ENCODE peak calls at places on chromosomes 1 and 21, in eight cellular contexts. W, C, B, I, U, Y, R and N are unnamed samples.

GRCh38 chr1:42777860-42778259 is 6.9 kb upstream of the TMEM269 start:
- DNase-seq in W (no peak), C (peak), B (no peak), I (no peak), U (peak), Y (no peak), R (no peak), N (peak)

GRCh38 chr1:14113271-14113670 is 413.3 kb downstream of the PRDM2 start:
- DNase-seq in W (no peak), C (no peak), B (no peak), I (no peak), U (no peak), Y (no peak), R (no peak), N (no peak)

GRCh38 chr1:23862640-23863039 is 5.5 kb downstream of the FUCA1 start:
- DNase-seq in W (no peak), C (no peak), B (no peak), I (no peak), U (no peak), Y (no peak), R (no peak), N (no peak)

GRCh38 chr21:32044205-32044874 is 171.5 kb downstream of the HUNK start:
- DNase-seq in W (no peak), C (no peak), B (no peak), I (no peak), U (no peak), Y (peak), R (no peak), N (no peak)

GRCh38 chr1:158005249-158005648 is 11.8 kb downstream of the KIRREL1 start:
- DNase-seq in W (no peak), C (no peak), B (no peak), I (no peak), U (no peak), Y (no peak), R (no peak), N (no peak)

GRCh38 chr1:21946836-21947587 is 9.9 kb upstream of the HSPG2 start:
- DNase-seq in W (no peak), C (peak), B (no peak), I (no peak), U (no peak), Y (no peak), R (no peak), N (no peak)

GRCh38 chr1:3212453-3213230 is 143.6 kb downstream of the PRDM16 start:
- DNase-seq in W (no peak), C (no peak), B (no peak), I (no peak), U (no peak), Y (no peak), R (no peak), N (no peak)

GRCh38 chr1:228902781-228903572 is 167.7 kb downstream of the RHOU start:
- DNase-seq in W (peak), C (no peak), B (no peak), I (peak), U (peak), Y (peak), R (no peak), N (peak)

GRCh38 chr1:3837685-3838084 is 19.3 kb downstream of the CEP104 start:
- DNase-seq in W (no peak), C (no peak), B (no peak), I (no peak), U (no peak), Y (no peak), R (no peak), N (no peak)

GRCh38 chr1:217524787-217525520 is 105.9 kb downstream of the GPATCH2 start:
- DNase-seq in W (no peak), C (no peak), B (no peak), I (no peak), U (peak), Y (no peak), R (no peak), N (no peak)

GRCh38 chr1:225736651-225737097 is 41.0 kb upstream of the SRP9 start:
- DNase-seq in W (no peak), C (no peak), B (no peak), I (no peak), U (peak), Y (no peak), R (no peak), N (no peak)

GRCh38 chr1:67748630-67749029 is 63.6 kb downstream of the GADD45A start:
- DNase-seq in W (no peak), C (no peak), B (no peak), I (no peak), U (peak), Y (no peak), R (no peak), N (no peak)

GRCh38 chr1:211381481-211382181 is 55.0 kb downstream of the TRAF5 start:
- DNase-seq in W (no peak), C (no peak), B (no peak), I (no peak), U (no peak), Y (no peak), R (no peak), N (no peak)

GRCh38 chr1:183635112-183635605 is 424 bp downstream of the ARPC5 start:
- DNase-seq in W (peak), C (no peak), B (no peak), I (peak), U (no peak), Y (peak), R (peak), N (no peak)

GRCh38 chr1:248421384-248421783 is 18.5 kb downstream of the OR2T1 start:
- DNase-seq in W (no peak), C (no peak), B (no peak), I (no peak), U (no peak), Y (no peak), R (no peak), N (no peak)

GRCh38 chr21:35219719-35220118 is 170.6 kb upstream of the RUNX1 start:
- DNase-seq in W (no peak), C (no peak), B (no peak), I (no peak), U (no peak), Y (no peak), R (no peak), N (no peak)

GRCh38 chr1:157992813-157993178 is 649 bp upstream of the KIRREL1 start:
- DNase-seq in W (no peak), C (no peak), B (no peak), I (no peak), U (no peak), Y (no peak), R (no peak), N (no peak)

GRCh38 chr1:155645648-155646047 is 35.6 kb downstream of the MSTO1 start:
- DNase-seq in W (no peak), C (no peak), B (no peak), I (peak), U (no peak), Y (no peak), R (no peak), N (no peak)

GRCh38 chr1:172609528-172609927 is 49.4 kb upstream of the FASLG start:
- DNase-seq in W (no peak), C (no peak), B (peak), I (no peak), U (peak), Y (no peak), R (no peak), N (no peak)

GRCh38 chr1:203122159-203122558 is 5.4 kb upstream of the ADORA1 start:
- DNase-seq in W (no peak), C (no peak), B (no peak), I (no peak), U (no peak), Y (peak), R (no peak), N (no peak)

GRCh38 chr1:36851087-36851486 is 183.2 kb downstream of the GRIK3 start:
- DNase-seq in W (no peak), C (peak), B (no peak), I (no peak), U (no peak), Y (no peak), R (no peak), N (no peak)

GRCh38 chr1:54180666-54181360 is 19.0 kb downstream of the CYB5RL start:
- DNase-seq in W (no peak), C (peak), B (no peak), I (no peak), U (no peak), Y (no peak), R (no peak), N (no peak)

GRCh38 chr1:178739285-178740045 is 14.4 kb downstream of the RALGPS2 start:
- DNase-seq in W (no peak), C (no peak), B (no peak), I (no peak), U (peak), Y (no peak), R (no peak), N (no peak)

GRCh38 chr1:84598418-84598817 is 24.2 kb upstream of the CTBS start:
- DNase-seq in W (no peak), C (no peak), B (no peak), I (no peak), U (peak), Y (no peak), R (no peak), N (no peak)

GRCh38 chr21:46088189-46088588 is 9.7 kb upstream of the COL6A2 start:
- DNase-seq in W (no peak), C (no peak), B (no peak), I (no peak), U (no peak), Y (no peak), R (no peak), N (no peak)

GRCh38 chr1:113903496-113904291 is 905 bp downstream of the AP4B1 start:
- DNase-seq in W (no peak), C (no peak), B (no peak), I (no peak), U (peak), Y (no peak), R (no peak), N (no peak)

GRCh38 chr1:101769520-101769919 is 227.2 kb downstream of the OLFM3 start:
- DNase-seq in W (no peak), C (peak), B (no peak), I (no peak), U (no peak), Y (no peak), R (no peak), N (no peak)
- H3K27ac ChIP-seq in W (no peak), C (no peak), B (no peak), I (no peak), U (no peak), Y (no peak), R (no peak), N (no peak)

GRCh38 chr1:44293761-44294315 is 61.2 kb downstream of the ERI3 start:
- DNase-seq in W (peak), C (no peak), B (no peak), I (peak), U (no peak), Y (no peak), R (no peak), N (no peak)
- H3K27ac ChIP-seq in W (peak), C (no peak), B (no peak), I (no peak), U (no peak), Y (no peak), R (no peak), N (no peak)

GRCh38 chr1:111506561-111506960 is 3.1 kb upstream of the ADORA3 start:
- DNase-seq in W (no peak), C (no peak), B (no peak), I (no peak), U (no peak), Y (no peak), R (no peak), N (no peak)

GRCh38 chr1:111507411-111508201 is 4.2 kb upstream of the ADORA3 start:
- DNase-seq in W (peak), C (peak), B (peak), I (peak), U (peak), Y (peak), R (peak), N (peak)

GRCh38 chr1:111503585-111504060 is at the start of the genes ADORA3 and TMIGD3:
- DNase-seq in W (peak), C (no peak), B (no peak), I (no peak), U (no peak), Y (no peak), R (no peak), N (no peak)

GRCh38 chr1:111505641-111506119 is 2.2 kb upstream of the ADORA3 start:
- DNase-seq in W (peak), C (no peak), B (no peak), I (no peak), U (no peak), Y (no peak), R (peak), N (no peak)

GRCh38 chr1:111504097-111504496 is 664 bp upstream of the ADORA3 start:
- DNase-seq in W (no peak), C (no peak), B (no peak), I (no peak), U (no peak), Y (no peak), R (peak), N (no peak)
- H3K27ac ChIP-seq in W (peak), C (no peak), B (peak), I (no peak), U (no peak), Y (peak), R (peak), N (peak)

DNA sequence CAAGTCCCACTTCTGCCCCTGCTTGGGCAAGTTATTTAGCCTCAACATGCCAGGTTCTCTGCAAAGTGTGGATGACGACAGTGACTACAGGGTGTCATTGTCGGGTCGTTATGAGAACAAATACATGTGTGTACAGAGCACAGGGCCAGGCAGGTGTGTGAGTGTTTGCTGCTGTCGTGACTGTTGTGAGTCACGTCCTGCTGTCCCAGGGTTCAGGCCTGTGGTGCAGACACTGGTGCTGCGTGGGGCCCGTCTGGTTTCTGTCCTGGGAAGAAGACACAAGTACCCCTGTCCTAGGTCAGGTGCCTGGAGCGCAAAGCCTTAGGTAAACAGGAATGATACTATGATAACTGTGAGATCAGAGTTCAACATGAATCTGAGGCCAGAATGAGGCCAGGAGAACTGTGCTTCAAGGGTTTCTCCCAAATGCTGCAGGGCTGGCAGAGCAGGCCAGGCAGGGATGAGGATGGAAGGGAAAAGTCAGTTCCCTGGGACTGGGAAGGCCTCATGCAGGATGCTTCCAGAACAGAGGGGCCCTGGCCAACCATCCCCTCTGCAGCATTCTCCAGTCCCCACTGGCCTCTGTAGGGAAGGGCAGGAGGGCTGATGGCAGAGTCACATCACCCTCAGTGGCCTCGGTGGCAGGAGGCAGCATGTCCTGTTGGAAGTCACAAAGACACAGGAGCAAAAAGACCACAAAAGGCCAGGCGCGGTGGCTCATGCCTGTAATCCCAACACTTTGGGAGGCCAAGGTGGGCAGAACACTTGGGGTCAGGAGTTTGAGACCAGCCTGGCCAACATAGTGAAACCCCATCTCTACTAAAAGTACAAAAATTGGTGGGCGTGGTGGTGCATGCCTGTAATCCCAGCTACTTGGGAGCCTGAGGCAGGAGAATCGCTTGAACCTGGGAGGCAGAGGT is 15.7 kb downstream of the GPR157 start:
- DNase-seq in W (peak), C (no peak), B (no peak), I (no peak), U (no peak), Y (no peak), R (no peak), N (no peak)
- H3K27ac ChIP-seq in W (no peak), C (no peak), B (no peak), I (peak), U (no peak), Y (no peak), R (no peak), N (no peak)

GRCh38 chr1:232472485-232473041 is 157.4 kb downstream of the SIPA1L2 start:
- DNase-seq in W (no peak), C (no peak), B (no peak), I (no peak), U (peak), Y (no peak), R (no peak), N (no peak)
- H3K27ac ChIP-seq in W (no peak), C (no peak), B (no peak), I (no peak), U (no peak), Y (peak), R (peak), N (no peak)

DNA sequence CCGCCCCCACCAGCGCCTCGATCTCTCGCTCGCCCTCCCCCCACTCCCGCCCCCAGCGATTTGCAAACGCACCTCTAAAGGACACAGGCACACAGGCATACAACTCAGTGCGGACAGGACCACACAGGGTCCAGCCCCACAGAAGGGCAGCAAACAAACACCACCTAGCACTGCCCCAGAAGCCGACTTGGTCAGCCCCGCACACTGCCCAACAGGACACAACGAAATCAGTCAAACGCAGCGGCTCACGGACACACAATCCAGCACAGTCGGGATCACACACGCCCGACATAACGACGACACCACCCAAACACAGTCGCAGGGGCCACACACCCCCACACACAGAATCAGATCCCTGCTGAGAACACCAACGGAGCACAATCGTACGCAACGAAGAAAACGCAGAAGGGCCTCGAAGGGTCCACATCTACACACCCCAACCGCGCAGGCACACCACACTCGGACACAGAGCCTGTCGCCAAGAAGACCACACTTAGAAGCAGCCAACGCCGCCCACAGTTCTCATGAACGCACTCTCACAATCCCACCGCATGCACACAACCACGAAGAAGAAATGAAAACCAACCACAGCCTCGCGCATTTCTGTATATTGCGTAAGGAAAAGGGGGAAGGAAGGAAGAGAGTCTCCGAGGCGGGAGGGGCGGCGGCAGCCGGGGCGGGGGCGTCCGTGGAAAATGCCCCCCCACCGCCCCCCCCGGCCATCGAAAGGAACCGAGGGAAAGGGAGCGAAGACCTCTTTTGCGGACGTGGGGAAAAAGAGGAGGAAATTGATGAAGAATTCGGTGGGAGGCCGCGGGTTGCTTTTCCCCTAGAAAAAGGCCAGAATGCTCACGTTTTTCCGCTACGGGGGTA is 475 bp downstream of the TAL1 start:
- DNase-seq in W (no peak), C (peak), B (no peak), I (no peak), U (peak), Y (no peak), R (no peak), N (no peak)
- H3K27ac ChIP-seq in W (peak), C (no peak), B (no peak), I (peak), U (no peak), Y (peak), R (peak), N (peak)